ENCODE peak calls at places on chromosome 13, in five cellular contexts. I, C, P, M and H are unnamed samples.
A peak's percentile ranks its signal among the peaks of the same experiment; 100 is the strongest.

GRCh38 chr13:108322206-108322824 is 52.8 kb downstream of the TNFSF13B start:
- DNase-seq in M (peak; percentile 1), I (peak; percentile 78), C (peak; percentile 42), P (peak; percentile 23), H (no peak)

GRCh38 chr13:82480415-82480814 is 1401.9 kb downstream of the SLITRK1 start:
- DNase-seq in C (no peak), I (peak; percentile 43), P (no peak), M (no peak), H (no peak)

GRCh38 chr13:110756268-110756667 is 42.8 kb downstream of the ING1 start:
- DNase-seq in P (peak; percentile 26), C (peak; percentile 59), I (no peak), M (no peak), H (no peak)

GRCh38 chr13:110850840-110851239 is 64.0 kb downstream of the ANKRD10 start:
- DNase-seq in M (no peak), P (no peak), I (no peak), C (no peak), H (no peak)

GRCh38 chr13:114043421-114044053 is 69.7 kb upstream of the C13orf46 start:
- DNase-seq in P (peak; percentile 94), I (no peak), C (no peak), M (no peak), H (no peak)

GRCh38 chr13:106700007-106700950 is 132.3 kb upstream of the ARGLU1 start:
- DNase-seq in C (peak; percentile 25), I (no peak), M (no peak), P (no peak), H (no peak)

GRCh38 chr13:68232351-68233130 is 1002.4 kb upstream of the PCDH9 start:
- DNase-seq in M (no peak), P (peak; percentile 9), C (no peak), I (no peak), H (no peak)

GRCh38 chr13:44815507-44816074 is 173.7 kb downstream of the NUFIP1 start:
- DNase-seq in P (peak; percentile 96), I (peak; percentile 25), M (peak; percentile 66), C (peak; percentile 54), H (no peak)

GRCh38 chr13:51970251-51970793 is 40.9 kb downstream of the ATP7B start:
- DNase-seq in M (no peak), I (no peak), C (no peak), P (no peak), H (peak; percentile 58)

GRCh38 chr13:77702364-77702763 is 4.9 kb downstream of the SLAIN1 start:
- DNase-seq in M (no peak), C (no peak), I (no peak), P (no peak), H (no peak)

GRCh38 chr13:110965038-110965754 is 50.3 kb upstream of the ANKRD10 start:
- DNase-seq in I (no peak), M (peak; percentile 78), C (peak; percentile 28), P (no peak), H (no peak)

DNA sequence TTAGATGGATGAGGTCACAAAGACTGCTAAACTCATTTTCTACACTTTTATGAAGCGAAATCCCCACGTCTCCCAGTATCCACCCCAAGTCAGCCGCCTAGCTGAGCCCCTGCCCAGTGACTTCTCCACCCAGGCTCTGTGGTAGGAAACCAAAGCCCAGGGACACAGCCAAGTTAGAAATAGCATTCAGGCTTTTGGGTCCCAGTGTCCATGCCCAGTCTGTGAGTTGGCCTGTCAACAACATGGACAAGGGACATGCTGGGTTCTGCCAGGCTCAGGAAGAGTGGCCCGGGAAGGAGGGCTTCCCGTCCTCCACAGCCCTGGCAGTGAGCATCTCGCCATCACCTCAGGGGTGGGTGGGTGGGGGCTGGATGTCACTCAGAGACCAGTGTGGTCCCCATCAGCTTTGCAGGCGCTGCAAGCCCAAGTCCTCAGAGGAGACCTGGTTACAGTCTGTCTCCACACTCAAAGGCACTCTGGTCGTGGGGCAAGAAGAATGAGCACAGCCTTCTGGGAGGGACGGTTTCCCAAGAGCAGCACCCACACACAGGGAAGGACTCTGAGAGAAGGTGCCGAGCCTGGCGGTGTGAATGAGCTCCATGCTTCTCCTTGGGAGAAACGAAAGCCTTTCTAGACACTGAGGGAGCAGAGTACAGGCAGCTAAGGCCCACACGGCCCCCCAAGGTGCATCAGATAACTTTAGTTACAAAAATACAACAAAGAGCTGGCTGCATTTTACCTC is 473.8 kb downstream of the FOXO1 start:
- DNase-seq in C (no peak), M (no peak), I (no peak), P (no peak), H (no peak)
- H3K9ac ChIP-seq in C (peak overlapping the region; percentile 89), M (no peak overlapping the region), I (no peak overlapping the region), P (no peak overlapping the region), H (no peak overlapping the region)

GRCh38 chr13:98099627-98100026 is 43.3 kb upstream of the FARP1 start:
- DNase-seq in I (no peak), C (no peak), M (no peak), P (no peak), H (no peak)

GRCh38 chr13:98092888-98093287 is 50.0 kb upstream of the FARP1 start:
- DNase-seq in I (no peak), M (no peak), P (no peak), C (no peak), H (no peak)

GRCh38 chr13:98097749-98098148 is 45.1 kb upstream of the FARP1 start:
- DNase-seq in I (no peak), C (no peak), M (no peak), P (peak; percentile 37), H (no peak)

GRCh38 chr13:98098511-98098910 is 44.4 kb upstream of the FARP1 start:
- DNase-seq in I (no peak), P (no peak), M (no peak), C (no peak), H (no peak)

GRCh38 chr13:98094678-98095266 is 48.1 kb upstream of the FARP1 start:
- DNase-seq in M (no peak), P (no peak), C (no peak), I (no peak), H (peak; percentile 51)
- H3K4me2 ChIP-seq in M (no peak overlapping the region), P (no peak overlapping the region), C (no peak overlapping the region), I (no peak overlapping the region), H (no peak overlapping the region)

GRCh38 chr13:29140277-29140676 is 320.1 kb downstream of the MTUS2 start:
- DNase-seq in C (no peak), I (no peak), M (no peak), P (peak; percentile 60), H (no peak)

GRCh38 chr13:29137016-29137415 is 316.9 kb downstream of the MTUS2 start:
- DNase-seq in P (no peak), C (no peak), I (no peak), M (no peak), H (no peak)

GRCh38 chr13:29136341-29136740 is 316.2 kb downstream of the MTUS2 start:
- DNase-seq in P (no peak), M (no peak), C (no peak), I (no peak), H (no peak)

GRCh38 chr13:29143864-29144263 is 323.7 kb downstream of the MTUS2 start:
- DNase-seq in I (no peak), P (no peak), C (no peak), M (no peak), H (no peak)

GRCh38 chr13:29137995-29138394 is 317.9 kb downstream of the MTUS2 start:
- DNase-seq in I (no peak), P (peak; percentile 65), M (no peak), C (no peak), H (no peak)
- H3K9ac ChIP-seq in I (no peak overlapping the region), P (no peak overlapping the region), M (no peak overlapping the region), C (no peak overlapping the region), H (no peak overlapping the region)

DNA sequence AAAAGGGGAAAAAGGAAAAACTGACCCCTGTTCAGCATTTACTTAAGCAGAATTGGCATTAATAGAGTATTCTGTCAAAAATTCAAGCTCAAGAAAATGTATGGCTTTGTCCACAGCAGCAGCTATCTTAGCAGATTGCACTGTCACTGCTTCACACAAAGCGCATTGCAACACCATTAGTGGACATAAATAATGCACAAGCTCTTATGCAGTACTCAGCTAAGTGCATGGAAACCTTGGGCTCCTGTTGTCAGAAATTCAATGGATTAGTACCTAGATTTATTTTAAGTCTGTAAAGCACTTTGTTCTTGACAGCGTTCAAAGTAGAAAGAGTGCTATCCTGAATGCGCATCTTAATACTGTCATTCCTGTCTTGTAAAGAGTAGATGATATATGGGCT is 851.1 kb upstream of the KLHL1 start:
- DNase-seq in P (no peak), C (no peak), I (no peak), M (no peak), H (no peak)
- H3K4me2 ChIP-seq in P (no peak overlapping the region), C (no peak overlapping the region), I (no peak overlapping the region), M (no peak overlapping the region), H (no peak overlapping the region)

GRCh38 chr13:66994498-66995365 is 235.4 kb downstream of the PCDH9 start:
- DNase-seq in I (peak; percentile 53), P (no peak), C (no peak), M (no peak), H (no peak)
- H3K9ac ChIP-seq in I (peak overlapping the region; percentile 31), P (no peak overlapping the region), C (peak overlapping the region; percentile 41), M (no peak overlapping the region), H (peak overlapping the region; percentile 3)

DNA sequence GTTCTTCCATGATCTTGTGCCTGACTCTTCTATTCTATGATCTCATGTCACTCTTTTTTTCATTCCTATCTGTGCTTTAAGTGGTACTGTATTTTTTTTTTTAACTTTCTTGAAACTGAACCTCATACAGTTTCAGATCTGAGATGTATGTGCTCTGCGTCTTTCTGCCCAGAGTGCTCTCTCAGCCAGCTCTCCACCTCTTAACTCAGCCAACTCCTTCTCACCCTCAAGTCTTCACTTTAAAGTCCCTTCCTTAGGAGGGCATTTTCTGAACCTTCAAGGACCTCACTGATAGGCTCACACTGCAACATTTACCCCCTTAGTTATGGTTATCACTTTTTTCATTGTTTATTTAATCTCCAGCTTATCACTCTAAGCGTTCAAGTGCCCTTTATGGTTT is 158.7 kb downstream of the IRS2 start:
- DNase-seq in I (no peak), C (no peak), P (no peak), M (no peak), H (no peak)
- H3K4me2 ChIP-seq in I (no peak overlapping the region), C (no peak overlapping the region), P (no peak overlapping the region), M (no peak overlapping the region), H (no peak overlapping the region)

GRCh38 chr13:46126074-46126473 is 21.2 kb upstream of the CPB2 start:
- DNase-seq in P (no peak), M (no peak), I (no peak), C (no peak), H (no peak)
- H3K9ac ChIP-seq in P (no peak overlapping the region), M (no peak overlapping the region), I (no peak overlapping the region), C (peak overlapping the region; percentile 38), H (no peak overlapping the region)